ENCODE peak calls at places on chromosome 15, in eight cellular contexts. Q is stimulated activated CD4-positive, alpha-beta T cell treated with anti-CD3 and anti-CD28 coated beads, Interleukin-2, amount 100 ng/mL, for 24 hours; N is fibroblast of the aortic adventitia; I is HTR-8/SVneo; T is mucosa of descending colon; B is T-helper 2 cell; P is ureter; E is adrenal gland. U is an unnamed sample.

GRCh38 chr15:68177747-68178146 is 27.4 kb downstream of the CALML4 start:
- DNase-seq in I (no peak), N (peak; percentile 44), P (no peak), E (no peak), Q (no peak), T (no peak), B (no peak), U (no peak)

GRCh38 chr15:92682772-92683510 is 27.4 kb upstream of the FAM174B start:
- DNase-seq in N (peak; percentile 36), T (no peak), I (no peak), P (no peak), Q (no peak), B (no peak), E (no peak), U (peak; percentile 29)

GRCh38 chr15:89201465-89202005 is 19.8 kb downstream of the RLBP1 start:
- DNase-seq in I (no peak), T (no peak), B (no peak), E (no peak), Q (no peak), N (no peak), P (no peak), U (no peak)

GRCh38 chr15:101558217-101558941 is 68.9 kb upstream of the PCSK6 start:
- DNase-seq in T (no peak), P (no peak), N (no peak), I (no peak), Q (no peak), E (no peak), B (no peak), U (no peak)

GRCh38 chr15:59260090-59260489 is 53.4 kb downstream of the LDHAL6B start:
- DNase-seq in I (no peak), E (no peak), T (peak; percentile 74), N (no peak), B (no peak), Q (no peak), P (no peak), U (no peak)

GRCh38 chr15:41501191-41501917 is 7.7 kb downstream of the ITPKA start:
- DNase-seq in N (no peak), B (peak; percentile 55), Q (peak; percentile 59), E (no peak), T (no peak), I (no peak), P (no peak), U (no peak)

GRCh38 chr15:89283201-89283600 is 39.4 kb downstream of the FANCI start:
- DNase-seq in T (no peak), P (no peak), B (no peak), Q (no peak), N (no peak), I (no peak), E (no peak), U (no peak)

GRCh38 chr15:90266485-90266884 is 1.0 kb downstream of the NGRN start:
- DNase-seq in N (peak; percentile 40), Q (peak; percentile 37), P (no peak), I (no peak), T (no peak), B (peak; percentile 57), E (peak; percentile 44), U (no peak)

GRCh38 chr15:57607570-57608000 is 15.9 kb downstream of the MYZAP start:
- DNase-seq in I (peak; percentile 37), B (no peak), Q (no peak), P (peak; percentile 57), N (peak; percentile 31), T (peak; percentile 80), E (peak; percentile 94), U (no peak)

GRCh38 chr15:62665449-62665848 is 377.1 kb upstream of the TPM1 start:
- DNase-seq in N (peak; percentile 10), B (no peak), I (peak; percentile 10), E (no peak), Q (no peak), T (no peak), P (no peak), U (no peak)

GRCh38 chr15:92100751-92101150 is 247.2 kb downstream of the SLCO3A1 start:
- DNase-seq in B (no peak), P (no peak), N (no peak), I (no peak), T (no peak), Q (no peak), E (no peak), U (no peak)

GRCh38 chr15:101459579-101460300 is 29.8 kb downstream of the PCSK6 start:
- DNase-seq in I (no peak), N (no peak), Q (no peak), T (no peak), P (no peak), E (no peak), B (no peak), U (no peak)

GRCh38 chr15:75809986-75810750 is 33.1 kb upstream of the UBE2Q2 start:
- DNase-seq in N (peak; percentile 48), I (peak; percentile 57), E (peak; percentile 52), P (no peak), Q (no peak), T (no peak), B (no peak), U (no peak)

GRCh38 chr15:96332854-96333193 is 2.3 kb downstream of the NR2F2 start:
- DNase-seq in I (no peak), T (no peak), P (no peak), Q (no peak), B (no peak), E (no peak), N (peak; percentile 54), U (no peak)

GRCh38 chr15:65869127-65869953 is at the start of gene RAB11A:
- DNase-seq in P (peak; percentile 95), Q (peak; percentile 94), N (peak; percentile 96), B (peak; percentile 98), E (peak; percentile 96), T (peak; percentile 98), I (peak; percentile 94), U (peak; percentile 99)

GRCh38 chr15:89828324-89829145 is 13.9 kb upstream of the ANPEP start:
- DNase-seq in E (peak; percentile 65), N (peak; percentile 84), P (no peak), Q (no peak), I (no peak), T (no peak), B (no peak), U (no peak)

GRCh38 chr15:64748251-64748650 is 27.1 kb downstream of the RBPMS2 start:
- DNase-seq in B (no peak), Q (no peak), N (no peak), I (no peak), T (no peak), E (no peak), P (no peak), U (no peak)

GRCh38 chr15:82043726-82044372 is 2.0 kb downstream of the MEX3B start:
- DNase-seq in Q (peak; percentile 1), T (peak; percentile 52), E (no peak), B (no peak), P (no peak), N (no peak), I (peak; percentile 17), U (no peak)

GRCh38 chr15:31235298-31236183 is 91.1 kb upstream of the KLF13 start:
- DNase-seq in B (no peak), N (peak; percentile 75), E (peak; percentile 70), Q (no peak), I (no peak), P (no peak), T (no peak), U (no peak)

GRCh38 chr15:55991841-55992768 is 1.3 kb downstream of the NEDD4 start:
- DNase-seq in Q (no peak), T (no peak), P (no peak), E (no peak), I (no peak), N (peak; percentile 21), B (no peak), U (no peak)

GRCh38 chr15:80264031-80264430 is 12.0 kb upstream of the CTXND1 start:
- DNase-seq in E (no peak), B (no peak), I (no peak), T (no peak), P (no peak), N (peak; percentile 25), Q (no peak), U (no peak)

GRCh38 chr15:74545776-74546656 is 5.0 kb downstream of the ARID3B start:
- DNase-seq in T (peak; percentile 97), N (peak; percentile 99), P (peak; percentile 98), Q (peak; percentile 97), I (peak; percentile 96), E (peak; percentile 100), B (peak; percentile 91), U (peak; percentile 98)

U was measured in esophagus muscularis mucosa.